ENCODE peak calls at places on chromosomes 16 and 17, in ten cellular contexts. A, T, S, G, R, Z, C, Y, W and B are unnamed samples.

GRCh38 chr17:78798695-78799559 is 16.9 kb upstream of the CYTH1 start:
- DNase-seq in A (peak; percentile 39), T (peak; percentile 35), S (peak; percentile 22), G (no peak), R (peak; percentile 18), Z (no peak), C (no peak), Y (no peak), W (no peak), B (no peak)

GRCh38 chr17:29007456-29008455 is 1.9 kb upstream of the SEZ6 start:
- DNase-seq in A (no peak), T (peak; percentile 41), S (peak; percentile 6), G (no peak), R (no peak), Z (peak; percentile 82), C (peak; percentile 17), Y (peak; percentile 81), W (no peak), B (no peak)

GRCh38 chr16:12298285-12298684 is 321.8 kb downstream of the SNX29 start:
- DNase-seq in A (no peak), T (no peak), S (no peak), G (no peak), R (no peak), Z (no peak), C (no peak), Y (no peak), W (no peak), B (no peak)

GRCh38 chr17:62444063-62444462 is 20.4 kb downstream of the METTL2A start:
- DNase-seq in A (no peak), T (no peak), S (no peak), G (no peak), R (no peak), Z (no peak), C (no peak), Y (no peak), W (no peak), B (no peak)

GRCh38 chr17:63511331-63511730 is 11.8 kb upstream of the KCNH6 start:
- DNase-seq in A (no peak), T (no peak), S (no peak), G (no peak), R (no peak), Z (no peak), C (no peak), Y (no peak), W (no peak), B (no peak)

GRCh38 chr17:28042721-28043291 is 329 bp downstream of the NLK start:
- DNase-seq in A (no peak), T (no peak), S (no peak), G (no peak), R (no peak), Z (no peak), C (no peak), Y (no peak), W (no peak), B (no peak)

GRCh38 chr16:49081556-49081955 is 200.1 kb downstream of the CBLN1 start:
- DNase-seq in A (no peak), T (no peak), S (no peak), G (no peak), R (no peak), Z (no peak), C (no peak), Y (no peak), W (no peak), B (no peak)

GRCh38 chr17:30369995-30370394 is 8.7 kb upstream of the CPD start:
- DNase-seq in A (no peak), T (peak; percentile 33), S (no peak), G (no peak), R (no peak), Z (no peak), C (no peak), Y (no peak), W (no peak), B (no peak)

GRCh38 chr17:29066603-29067002 is 23.7 kb downstream of the PIPOX start:
- DNase-seq in A (no peak), T (no peak), S (no peak), G (no peak), R (no peak), Z (no peak), C (no peak), Y (no peak), W (no peak), B (no peak)

GRCh38 chr17:80839401-80839800 is 152.2 kb upstream of the CHMP6 start:
- DNase-seq in A (no peak), T (no peak), S (no peak), G (no peak), R (no peak), Z (no peak), C (no peak), Y (no peak), W (no peak), B (no peak)

GRCh38 chr17:57626520-57627210 is 118.4 kb downstream of the CCDC182 start:
- DNase-seq in A (no peak), T (no peak), S (no peak), G (no peak), R (no peak), Z (no peak), C (no peak), Y (no peak), W (no peak), B (no peak)

GRCh38 chr17:68600123-68600880 is 865 bp downstream of the FAM20A start:
- DNase-seq in A (no peak), T (no peak), S (no peak), G (peak; percentile 39), R (no peak), Z (peak; percentile 18), C (no peak), Y (peak; percentile 21), W (no peak), B (peak; percentile 68)

GRCh38 chr17:81393684-81394376 is 1.4 kb upstream of the BAHCC1 start:
- DNase-seq in A (peak; percentile 36), T (peak; percentile 100), S (peak; percentile 100), G (peak; percentile 100), R (peak; percentile 37), Z (peak; percentile 100), C (peak; percentile 97), Y (peak; percentile 100), W (peak; percentile 29), B (peak; percentile 100)

GRCh38 chr16:46730126-46730525 is 18.0 kb downstream of the MYLK3 start:
- DNase-seq in A (no peak), T (no peak), S (no peak), G (no peak), R (no peak), Z (no peak), C (no peak), Y (no peak), W (no peak), B (no peak)

GRCh38 chr16:13961099-13961811 is 41.3 kb downstream of the ERCC4 start:
- DNase-seq in A (no peak), T (peak; percentile 19), S (no peak), G (no peak), R (no peak), Z (peak; percentile 20), C (no peak), Y (no peak), W (no peak), B (no peak)

GRCh38 chr16:14088155-14088753 is 17.1 kb downstream of the MRTFB start:
- DNase-seq in A (no peak), T (peak; percentile 15), S (no peak), G (no peak), R (no peak), Z (no peak), C (no peak), Y (no peak), W (no peak), B (no peak)

GRCh38 chr17:15220785-15221184 is 44.3 kb downstream of the PMP22 start:
- DNase-seq in A (no peak), T (peak; percentile 35), S (no peak), G (no peak), R (no peak), Z (no peak), C (no peak), Y (no peak), W (no peak), B (no peak)

GRCh38 chr17:76354317-76354729 is 607 bp upstream of the PRPSAP1 start:
- DNase-seq in A (no peak), T (no peak), S (no peak), G (no peak), R (no peak), Z (no peak), C (no peak), Y (no peak), W (no peak), B (no peak)

GRCh38 chr17:83029571-83029970 is 49.8 kb upstream of the METRNL start:
- DNase-seq in A (no peak), T (no peak), S (no peak), G (no peak), R (no peak), Z (no peak), C (no peak), Y (no peak), W (no peak), B (no peak)

GRCh38 chr16:57284206-57284951 is at the start of gene PLLP:
- DNase-seq in A (peak; percentile 23), T (peak; percentile 29), S (peak; percentile 25), G (no peak), R (peak; percentile 29), Z (peak; percentile 37), C (no peak), Y (peak; percentile 63), W (peak; percentile 37), B (peak; percentile 28)